ENCODE peak calls at places on chromosomes 12 and 14, in ten cellular contexts. V, P, U, F, O, G, A, J, Q and Y are unnamed samples.

GRCh38 chr12:501722-502447 is 42.1 kb downstream of the B4GALNT3 start:
- DNase-seq in V (no peak), P (no peak), U (no peak), F (no peak), O (no peak), G (no peak), A (no peak), J (peak), Q (no peak), Y (no peak)

GRCh38 chr12:87231818-87232217 is 797.4 kb downstream of the C12orf50 start:
- DNase-seq in V (no peak), P (no peak), U (no peak), F (no peak), O (no peak), G (no peak), A (no peak), J (no peak), Q (no peak), Y (no peak)

GRCh38 chr12:122999986-123000420 is 19.5 kb downstream of the ARL6IP4 start:
- DNase-seq in V (no peak), P (no peak), U (no peak), F (no peak), O (no peak), G (no peak), A (no peak), J (peak), Q (no peak), Y (no peak)

GRCh38 chr12:27178251-27178650 is 65.8 kb upstream of the STK38L start:
- DNase-seq in V (no peak), P (no peak), U (no peak), F (no peak), O (no peak), G (no peak), A (no peak), J (no peak), Q (no peak), Y (no peak)

GRCh38 chr14:100748944-100749343 is 22.3 kb downstream of the DLK1 start:
- DNase-seq in V (no peak), P (no peak), U (no peak), F (no peak), O (no peak), G (no peak), A (no peak), J (no peak), Q (no peak), Y (no peak)

GRCh38 chr14:89771251-89771650 is 183.3 kb downstream of the EFCAB11 start:
- DNase-seq in V (no peak), P (no peak), U (peak), F (no peak), O (peak), G (no peak), A (peak), J (no peak), Q (no peak), Y (peak)

GRCh38 chr12:89863332-89863938 is 154.8 kb upstream of the ATP2B1 start:
- DNase-seq in V (peak), P (no peak), U (no peak), F (no peak), O (no peak), G (no peak), A (no peak), J (no peak), Q (no peak), Y (no peak)

GRCh38 chr12:113912761-113913295 is 53.3 kb downstream of the RBM19 start:
- DNase-seq in V (peak), P (no peak), U (peak), F (peak), O (peak), G (peak), A (peak), J (peak), Q (peak), Y (peak)

GRCh38 chr14:75650253-75651058 is 10.2 kb downstream of the ERG28 start:
- DNase-seq in V (no peak), P (no peak), U (no peak), F (no peak), O (no peak), G (no peak), A (no peak), J (no peak), Q (no peak), Y (no peak)

GRCh38 chr12:52300796-52301691 is 9.7 kb upstream of the KRT81 start:
- DNase-seq in V (no peak), P (no peak), U (no peak), F (no peak), O (no peak), G (no peak), A (peak), J (no peak), Q (no peak), Y (no peak)

DNA sequence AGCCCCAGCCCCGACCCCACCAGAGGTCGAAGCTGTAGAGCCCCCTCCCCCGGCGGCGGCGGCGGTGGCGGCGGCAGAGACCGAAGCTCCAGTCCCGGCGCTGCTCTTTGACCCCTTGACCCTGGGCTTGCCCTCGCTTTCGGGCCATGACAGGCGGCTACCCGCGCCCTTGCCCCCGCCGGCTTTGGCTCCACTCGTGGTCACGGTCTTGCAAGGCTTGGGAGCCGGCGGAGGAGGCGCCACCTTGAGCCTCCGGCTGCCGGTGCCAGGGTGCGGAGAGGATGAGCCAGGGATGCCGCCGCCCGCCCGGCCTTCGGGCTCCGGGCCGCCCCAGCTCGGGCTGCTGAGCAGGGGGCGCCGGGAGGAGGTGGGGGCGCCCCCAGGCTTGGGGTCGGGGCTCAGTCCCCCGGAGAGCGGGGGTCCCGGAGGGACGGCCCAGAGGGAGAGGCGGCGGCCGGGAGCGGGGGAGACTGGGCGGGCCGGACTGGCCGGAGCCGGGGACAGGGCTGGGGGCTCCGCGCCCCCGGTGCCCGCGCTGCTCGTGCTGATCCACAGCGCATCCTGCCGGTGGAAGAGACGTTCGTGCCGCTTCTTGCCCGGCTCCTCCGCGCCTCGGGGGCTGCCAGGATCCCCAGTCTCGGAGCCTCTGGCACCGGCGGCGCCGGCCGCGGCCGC is 938 bp downstream of the AGAP2 start:
- DNase-seq in V (no peak), P (no peak), U (no peak), F (no peak), O (no peak), G (no peak), A (peak), J (no peak), Q (no peak), Y (no peak)
- TF ChIP-seq CTCF in V (no peak), P (peak), U (peak), F (peak), O (peak), G (no peak), A (peak), J (peak), Q (no peak), Y (no peak)

GRCh38 chr12:31950492-31950891 is 8.7 kb upstream of the RESF1 start:
- DNase-seq in V (no peak), P (no peak), U (no peak), F (no peak), O (no peak), G (no peak), A (no peak), J (no peak), Q (no peak), Y (no peak)

GRCh38 chr12:31951008-31951407 is 8.2 kb upstream of the RESF1 start:
- DNase-seq in V (peak), P (no peak), U (no peak), F (no peak), O (no peak), G (no peak), A (no peak), J (no peak), Q (no peak), Y (no peak)

GRCh38 chr12:31951939-31952338 is 7.3 kb upstream of the RESF1 start:
- DNase-seq in V (peak), P (no peak), U (no peak), F (no peak), O (no peak), G (no peak), A (no peak), J (no peak), Q (no peak), Y (no peak)

GRCh38 chr12:31947971-31948370 is 11.2 kb upstream of the RESF1 start:
- DNase-seq in V (no peak), P (no peak), U (no peak), F (no peak), O (no peak), G (no peak), A (no peak), J (no peak), Q (no peak), Y (no peak)

GRCh38 chr12:31950088-31950487 is 9.1 kb upstream of the RESF1 start:
- DNase-seq in V (no peak), P (no peak), U (no peak), F (no peak), O (no peak), G (no peak), A (no peak), J (no peak), Q (no peak), Y (no peak)
- H3K4me3 ChIP-seq in V (no peak), P (no peak), U (no peak), F (no peak), O (no peak), G (no peak), A (no peak), J (no peak), Q (no peak), Y (no peak)

GRCh38 chr12:24012528-24012927 is 63.1 kb upstream of the SOX5 start:
- DNase-seq in V (no peak), P (no peak), U (peak), F (no peak), O (no peak), G (no peak), A (peak), J (no peak), Q (no peak), Y (peak)
- TF ChIP-seq CTCF in V (no peak), P (peak), U (peak), F (no peak), O (peak), G (no peak), A (peak), J (no peak), Q (no peak), Y (peak)

GRCh38 chr12:55736780-55737580 is 5.9 kb upstream of the GDF11 start:
- DNase-seq in V (peak), P (no peak), U (peak), F (peak), O (no peak), G (peak), A (peak), J (peak), Q (no peak), Y (peak)

GRCh38 chr12:55736076-55736475 is 6.8 kb upstream of the GDF11 start:
- DNase-seq in V (no peak), P (no peak), U (no peak), F (no peak), O (no peak), G (no peak), A (no peak), J (no peak), Q (no peak), Y (no peak)

GRCh38 chr12:55738113-55739024 is 4.6 kb upstream of the GDF11 start:
- DNase-seq in V (peak), P (no peak), U (peak), F (peak), O (no peak), G (peak), A (peak), J (peak), Q (peak), Y (peak)

GRCh38 chr12:55737581-55738112 is 5.3 kb upstream of the GDF11 start:
- DNase-seq in V (no peak), P (no peak), U (no peak), F (no peak), O (no peak), G (no peak), A (no peak), J (no peak), Q (no peak), Y (no peak)

DNA sequence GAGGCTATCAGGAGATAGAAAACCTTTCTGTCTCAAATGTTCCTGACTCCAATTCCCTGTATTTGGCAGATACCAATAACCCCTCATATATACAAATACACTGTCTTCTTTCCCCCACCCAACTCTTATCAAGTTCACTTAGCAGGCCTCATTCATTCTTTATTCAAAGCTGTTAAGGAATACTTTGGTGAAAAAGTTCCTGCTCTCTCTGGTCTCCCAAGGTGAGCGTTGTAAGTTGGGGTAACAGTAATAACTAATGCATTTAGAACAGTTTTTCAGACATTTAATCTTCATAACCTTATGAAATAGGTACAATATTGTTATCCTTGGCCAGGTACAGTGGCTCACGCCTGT is 3.9 kb upstream of the GDF11 start:
- DNase-seq in V (no peak), P (no peak), U (no peak), F (no peak), O (no peak), G (no peak), A (no peak), J (no peak), Q (no peak), Y (no peak)
- H3K4me3 ChIP-seq in V (peak), P (no peak), U (peak), F (peak), O (no peak), G (no peak), A (peak), J (peak), Q (peak), Y (no peak)

GRCh38 chr14:105198588-105198987 is 17.5 kb upstream of the NUDT14 start:
- DNase-seq in V (no peak), P (no peak), U (no peak), F (no peak), O (no peak), G (no peak), A (no peak), J (no peak), Q (no peak), Y (no peak)

GRCh38 chr14:105201156-105201927 is 20.2 kb upstream of the NUDT14 start:
- DNase-seq in V (no peak), P (no peak), U (no peak), F (no peak), O (no peak), G (no peak), A (no peak), J (no peak), Q (no peak), Y (no peak)

GRCh38 chr14:105200641-105201040 is 19.5 kb upstream of the NUDT14 start:
- DNase-seq in V (no peak), P (no peak), U (no peak), F (no peak), O (no peak), G (no peak), A (no peak), J (no peak), Q (no peak), Y (no peak)

GRCh38 chr14:105199093-105199492 is 18.0 kb upstream of the NUDT14 start:
- DNase-seq in V (no peak), P (no peak), U (no peak), F (no peak), O (no peak), G (no peak), A (peak), J (no peak), Q (no peak), Y (peak)

GRCh38 chr14:105200074-105200473 is 19.0 kb upstream of the NUDT14 start:
- DNase-seq in V (peak), P (no peak), U (no peak), F (no peak), O (no peak), G (no peak), A (no peak), J (no peak), Q (no peak), Y (no peak)
- TF ChIP-seq CTCF in V (no peak), P (peak), U (peak), F (no peak), O (no peak), G (no peak), A (no peak), J (no peak), Q (peak), Y (no peak)

DNA sequence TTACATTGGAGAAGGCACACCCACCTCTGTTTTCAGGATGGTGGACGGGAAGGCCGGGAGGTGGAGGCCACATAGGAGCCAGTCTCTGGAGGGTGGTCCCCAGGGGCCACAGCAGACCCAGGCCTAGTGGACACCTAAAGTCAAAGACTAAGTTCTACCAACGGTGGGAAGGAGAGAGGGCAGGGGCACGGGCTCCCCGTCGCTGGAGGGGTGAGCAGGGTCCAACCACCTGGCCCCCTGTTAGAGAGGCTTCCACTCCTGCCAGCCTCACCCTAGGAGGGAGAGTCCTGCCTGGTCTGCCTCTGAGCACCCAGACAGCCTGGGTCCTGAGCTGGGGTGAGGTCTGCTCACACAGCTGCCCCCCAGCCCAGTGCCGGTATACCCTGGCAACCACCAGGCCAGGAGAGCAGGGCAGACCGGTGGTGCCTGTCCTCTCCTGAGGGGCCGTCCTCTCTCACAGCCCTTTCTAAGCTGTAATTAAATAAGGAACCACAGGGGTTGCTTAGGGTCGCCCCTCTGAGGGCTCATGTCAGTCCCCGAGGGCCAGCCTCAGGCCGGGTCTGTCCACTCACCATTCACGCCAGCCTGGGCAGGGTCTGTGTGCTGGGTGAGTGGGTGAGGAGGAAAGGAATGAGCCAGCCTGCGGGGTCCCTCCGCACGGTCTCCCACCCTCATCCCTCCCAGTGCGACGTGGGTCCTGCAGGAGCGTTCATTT is 2.3 kb downstream of the INF2 start:
- DNase-seq in V (no peak), P (no peak), U (no peak), F (no peak), O (no peak), G (no peak), A (no peak), J (no peak), Q (no peak), Y (no peak)
- H3K4me3 ChIP-seq in V (no peak), P (no peak), U (peak), F (peak), O (peak), G (no peak), A (no peak), J (peak), Q (peak), Y (no peak)

GRCh38 chr14:49461529-49462401 is 124.4 kb downstream of the RPS29 start:
- DNase-seq in V (peak), P (peak), U (peak), F (peak), O (peak), G (peak), A (peak), J (no peak), Q (peak), Y (peak)

GRCh38 chr14:49463146-49463545 is 123.0 kb downstream of the RPS29 start:
- DNase-seq in V (no peak), P (no peak), U (no peak), F (no peak), O (no peak), G (no peak), A (no peak), J (no peak), Q (no peak), Y (no peak)

GRCh38 chr14:49460647-49461046 is 125.5 kb downstream of the RPS29 start:
- DNase-seq in V (no peak), P (no peak), U (peak), F (no peak), O (no peak), G (no peak), A (no peak), J (no peak), Q (no peak), Y (no peak)

GRCh38 chr14:49467091-49467490 is 119.1 kb downstream of the RPS29 start:
- DNase-seq in V (no peak), P (no peak), U (no peak), F (no peak), O (no peak), G (no peak), A (no peak), J (no peak), Q (no peak), Y (no peak)

DNA sequence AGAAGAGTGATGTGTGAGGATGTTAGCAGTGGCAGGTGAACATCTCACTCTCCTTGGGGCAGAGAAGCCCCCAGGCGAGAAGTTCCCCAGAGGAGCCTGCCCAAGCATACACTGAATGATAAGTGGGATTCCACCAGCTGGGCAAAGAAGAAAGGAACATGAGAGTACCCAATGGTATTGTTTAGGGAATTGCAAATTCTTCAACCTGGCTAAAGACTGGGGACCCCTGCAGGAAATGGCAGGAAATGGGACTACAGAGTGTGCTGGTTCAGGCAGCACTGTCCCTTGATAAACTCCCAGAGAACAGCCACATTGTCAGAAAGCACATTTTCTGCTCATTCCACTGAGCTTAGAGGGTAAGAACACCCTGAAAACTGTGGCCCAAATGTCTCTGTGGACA is 121.3 kb downstream of the RPS29 start:
- DNase-seq in V (no peak), P (no peak), U (peak), F (no peak), O (no peak), G (no peak), A (peak), J (no peak), Q (no peak), Y (peak)
- TF ChIP-seq CTCF in V (no peak), P (peak), U (peak), F (no peak), O (peak), G (no peak), A (peak), J (no peak), Q (peak), Y (peak)

DNA sequence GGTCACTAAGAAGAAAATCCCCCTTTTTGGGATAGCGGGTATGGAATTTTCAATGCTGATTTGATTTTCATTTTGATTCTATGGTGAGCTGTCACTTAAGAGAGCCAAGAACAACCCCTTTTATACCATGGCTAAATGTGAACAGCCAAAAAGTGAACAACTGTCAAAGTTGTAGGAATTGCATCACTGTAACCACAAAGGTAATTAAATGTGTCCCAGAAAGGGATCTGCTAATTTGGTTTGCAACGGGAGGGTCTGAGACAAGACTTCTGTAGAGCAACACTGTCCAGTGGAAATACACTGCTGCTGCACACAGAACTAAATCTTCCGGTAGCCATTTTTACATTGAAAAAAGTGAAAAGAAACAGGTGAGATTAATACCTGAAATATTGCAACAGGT is 14.6 kb downstream of the CHST11 start:
- DNase-seq in V (no peak), P (no peak), U (no peak), F (no peak), O (no peak), G (no peak), A (no peak), J (no peak), Q (no peak), Y (no peak)
- H3K4me3 ChIP-seq in V (no peak), P (no peak), U (no peak), F (no peak), O (no peak), G (no peak), A (no peak), J (no peak), Q (no peak), Y (no peak)

DNA sequence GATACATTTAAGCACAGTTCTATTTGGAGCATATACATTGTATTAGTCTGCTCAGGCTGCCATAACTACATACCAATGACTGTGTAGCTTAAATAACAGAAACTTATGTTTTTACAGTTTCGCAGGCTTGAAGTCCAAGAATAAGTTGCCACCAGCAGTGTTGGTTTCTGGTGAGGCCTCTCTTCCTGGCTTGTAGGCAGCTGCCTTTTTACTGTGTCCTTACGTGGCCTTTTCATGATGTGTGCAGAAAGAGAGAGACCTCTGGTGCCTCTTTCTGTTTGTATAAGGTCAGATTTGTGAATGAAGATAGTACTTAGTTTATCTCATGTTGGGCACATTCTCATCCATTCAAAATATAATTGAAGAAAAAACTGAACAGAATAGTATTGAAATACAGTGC is 636.6 kb downstream of the FLRT2 start:
- DNase-seq in V (no peak), P (no peak), U (no peak), F (no peak), O (no peak), G (no peak), A (no peak), J (no peak), Q (no peak), Y (no peak)
- TF ChIP-seq CTCF in V (no peak), P (no peak), U (no peak), F (no peak), O (no peak), G (no peak), A (no peak), J (no peak), Q (no peak), Y (no peak)